ENCODE peak calls at places on chromosomes 12 and 14, in five cellular contexts. X is AG09309, O is fibroblast of lung, T is progenitor cell of endocrine pancreas, Y is dorsolateral prefrontal cortex. L is an unnamed sample.

GRCh38 chr14:50944647-50945413 is 547 bp upstream of the PYGL start:
- DNase-seq in X (no peak), O (peak), T (no peak), Y (no peak), L (peak)

GRCh38 chr12:50647479-50647878 is 116.4 kb upstream of the ATF1 start:
- DNase-seq in X (no peak), O (peak), T (no peak), Y (no peak), L (peak)

GRCh38 chr14:69643430-69644200 is 32.2 kb downstream of the SUSD6 start:
- DNase-seq in X (no peak), O (peak), T (no peak), Y (no peak), L (peak)

GRCh38 chr12:89348894-89349669 is 3.2 kb downstream of the DUSP6 start:
- DNase-seq in X (no peak), O (no peak), T (no peak), Y (no peak), L (peak)

GRCh38 chr12:34403706-34404376 is 381.5 kb downstream of the ALG10 start:
- DNase-seq in X (no peak), O (no peak), T (peak), Y (peak), L (no peak)

GRCh38 chr12:5051913-5052312 is 8.2 kb downstream of the KCNA5 start:
- DNase-seq in X (no peak), O (no peak), T (no peak), Y (no peak), L (no peak)

GRCh38 chr14:104283197-104284106 is 145.1 kb downstream of the KIF26A start:
- DNase-seq in X (no peak), O (no peak), T (no peak), Y (no peak), L (no peak)

GRCh38 chr12:80269953-80270552 is 170.7 kb downstream of the OTOGL start:
- DNase-seq in X (no peak), O (peak), T (no peak), Y (no peak), L (peak)

GRCh38 chr12:26422839-26423398 is 227.5 kb downstream of the SSPN start:
- DNase-seq in X (no peak), O (no peak), T (no peak), Y (no peak), L (no peak)

GRCh38 chr12:6122211-6122610 is 2.3 kb downstream of the VWF start:
- DNase-seq in X (no peak), O (no peak), T (no peak), Y (no peak), L (no peak)

GRCh38 chr14:69043598-69044267 is 64.6 kb upstream of the ACTN1 start:
- DNase-seq in X (no peak), O (peak), T (no peak), Y (no peak), L (peak)

GRCh38 chr12:94879542-94879941 is 124.0 kb downstream of the NDUFA12 start:
- DNase-seq in X (no peak), O (no peak), T (no peak), Y (no peak), L (no peak)

GRCh38 chr14:29216316-29216715 is 449.7 kb downstream of the FOXG1 start:
- DNase-seq in X (no peak), O (no peak), T (no peak), Y (no peak), L (no peak)

GRCh38 chr14:62939970-62940369 is 105.3 kb downstream of the KCNH5 start:
- DNase-seq in X (no peak), O (no peak), T (no peak), Y (no peak), L (no peak)

GRCh38 chr12:96099431-96099830 is 64.0 kb upstream of the LTA4H start:
- DNase-seq in X (no peak), O (no peak), T (no peak), Y (no peak), L (no peak)

GRCh38 chr12:63994704-63995103 is 150.2 kb downstream of the SRGAP1 start:
- DNase-seq in X (no peak), O (peak), T (no peak), Y (no peak), L (no peak)

GRCh38 chr12:106248849-106249371 is 1.1 kb upstream of the CKAP4 start:
- DNase-seq in X (no peak), O (peak), T (no peak), Y (no peak), L (peak)

GRCh38 chr12:124131671-124132058 is 158.7 kb downstream of the ZNF664 start:
- DNase-seq in X (no peak), O (no peak), T (no peak), Y (no peak), L (no peak)

GRCh38 chr14:85622986-85623385 is 93.0 kb downstream of the FLRT2 start:
- DNase-seq in X (no peak), O (no peak), T (no peak), Y (no peak), L (no peak)

GRCh38 chr12:92044435-92044834 is 101.2 kb downstream of the BTG1 start:
- DNase-seq in X (no peak), O (no peak), T (no peak), Y (no peak), L (no peak)

GRCh38 chr14:68824517-68825347 is 31.9 kb upstream of the ZFP36L1 start:
- DNase-seq in X (no peak), O (peak), T (peak), Y (peak), L (peak)

GRCh38 chr12:24378548-24379011 is 429.1 kb upstream of the SOX5 start:
- DNase-seq in X (no peak), O (peak), T (no peak), Y (no peak), L (peak)

GRCh38 chr14:101372494-101372813 is 188.8 kb upstream of the DIO3 start:
- DNase-seq in X (no peak), O (no peak), T (no peak), Y (no peak), L (no peak)

GRCh38 chr12:116882742-116883141 is 1.5 kb upstream of the HRK start:
- DNase-seq in X (no peak), O (peak), T (no peak), Y (no peak), L (peak)

GRCh38 chr12:132869551-132869950 is 17.9 kb downstream of the CHFR start:
- DNase-seq in X (no peak), O (no peak), T (no peak), Y (no peak), L (no peak)

GRCh38 chr12:5022465-5023061 is 21.1 kb upstream of the KCNA5 start:
- DNase-seq in X (no peak), O (peak), T (peak), Y (no peak), L (peak)

GRCh38 chr12:132474237-132474741 is 15.7 kb upstream of the FBRSL1 start:
- DNase-seq in X (no peak), O (no peak), T (no peak), Y (no peak), L (no peak)

GRCh38 chr14:73750161-73750901 is 36.1 kb upstream of the PNMA1 start:
- DNase-seq in X (no peak), O (no peak), T (no peak), Y (no peak), L (no peak)

GRCh38 chr14:100835278-100836052 is 9.5 kb downstream of the MEG3 start:
- DNase-seq in X (no peak), O (no peak), T (no peak), Y (no peak), L (no peak)

GRCh38 chr12:48969160-48969771 is 2.3 kb downstream of the WNT10B start:
- DNase-seq in X (no peak), O (no peak), T (no peak), Y (no peak), L (no peak)

GRCh38 chr12:101828463-101829196 is 2.1 kb downstream of the GNPTAB start:
- DNase-seq in X (no peak), O (no peak), T (no peak), Y (no peak), L (no peak)

GRCh38 chr14:102344485-102344884 is 18.2 kb downstream of the CINP start:
- DNase-seq in X (no peak), O (no peak), T (no peak), Y (peak), L (no peak)

GRCh38 chr14:51319181-51319597 is 79.1 kb downstream of the TMX1 start:
- DNase-seq in X (no peak), O (peak), T (no peak), Y (no peak), L (no peak)

GRCh38 chr14:75229923-75230792 is 48.5 kb upstream of the FOS start:
- DNase-seq in X (no peak), O (peak), T (no peak), Y (no peak), L (peak)
- TF ChIP-seq CTCF in X (peak), O (no peak), T (peak), Y (no peak), L (no peak)

DNA sequence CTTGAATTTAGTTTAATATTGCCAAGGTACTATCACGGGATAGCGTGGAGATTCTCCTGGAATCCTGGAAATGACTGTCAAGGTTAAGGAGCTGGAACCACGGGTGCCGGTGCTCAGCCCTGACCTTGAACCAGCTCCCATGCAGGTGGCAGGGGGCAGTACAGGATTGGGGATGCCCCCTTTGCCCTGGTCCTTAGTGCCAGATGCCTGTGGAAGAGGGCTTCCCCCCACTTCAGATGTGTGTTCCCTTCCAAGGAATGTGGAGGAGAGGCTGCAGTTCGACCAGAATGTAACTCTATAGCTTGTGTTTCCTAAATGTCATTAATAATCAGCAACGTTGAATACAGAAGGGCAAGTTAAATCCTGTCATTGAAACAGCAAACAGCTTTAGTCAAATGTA is 258.9 kb downstream of the VRK1 start:
- DNase-seq in X (no peak), O (no peak), T (no peak), Y (no peak), L (no peak)
- TF ChIP-seq CTCF in X (no peak), O (no peak), T (no peak), Y (no peak), L (no peak)

GRCh38 chr12:40760821-40761220 is 68.6 kb downstream of the CNTN1 start:
- DNase-seq in X (no peak), O (no peak), T (no peak), Y (no peak), L (no peak)

GRCh38 chr12:40762072-40762471 is 69.8 kb downstream of the CNTN1 start:
- DNase-seq in X (no peak), O (no peak), T (no peak), Y (no peak), L (no peak)
- TF ChIP-seq CTCF in X (no peak), O (no peak), T (no peak), Y (no peak), L (no peak)

DNA sequence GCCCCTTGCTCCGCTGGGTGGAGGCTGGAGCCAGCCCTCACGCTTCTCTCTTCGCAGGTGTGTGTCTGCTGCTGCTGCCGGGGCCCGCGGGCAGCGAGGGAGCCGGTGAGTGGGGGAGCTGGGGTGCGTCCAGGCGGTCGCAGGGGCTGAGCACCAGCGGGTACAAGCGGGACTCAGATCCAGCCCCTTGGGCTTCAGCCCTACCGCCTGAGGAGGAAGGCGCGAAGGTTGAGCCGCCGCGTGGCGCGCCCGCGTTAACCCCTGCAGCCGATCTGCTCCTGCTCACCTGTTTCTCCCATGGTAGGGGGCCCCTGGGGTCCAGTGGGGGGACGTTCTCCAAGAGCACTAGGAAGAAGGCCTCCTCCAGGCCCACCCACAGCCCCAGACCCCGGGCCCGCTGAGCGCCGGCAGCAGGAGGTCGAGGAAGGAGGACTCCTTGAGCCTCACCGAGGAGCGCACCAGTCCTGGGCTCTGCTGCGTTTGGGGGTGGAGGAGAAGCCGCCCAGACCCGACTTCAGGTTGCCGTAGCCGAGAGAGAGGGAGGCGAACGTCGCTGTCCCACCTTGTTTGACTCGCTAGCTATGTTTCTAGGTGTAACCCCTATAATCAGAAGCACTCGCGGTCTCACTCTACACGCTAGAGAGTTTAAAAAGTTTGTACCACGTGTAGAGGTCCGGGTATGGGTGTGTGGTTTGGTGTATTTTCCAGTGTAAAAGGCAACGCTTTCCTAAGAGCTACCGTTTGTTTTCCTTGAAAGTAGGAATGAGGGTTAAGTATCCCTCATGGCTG is 834 bp downstream of the COCH start:
- DNase-seq in X (no peak), O (no peak), T (peak), Y (no peak), L (no peak)
- TF ChIP-seq CTCF in X (no peak), O (no peak), T (no peak), Y (no peak), L (no peak)

GRCh38 chr14:78790262-78790661 is 620.1 kb downstream of the NRXN3 start:
- DNase-seq in X (no peak), O (no peak), T (no peak), Y (no peak), L (no peak)
- TF ChIP-seq CTCF in X (no peak), O (no peak), T (peak), Y (peak), L (no peak)

L was measured in astrocyte of the spinal cord.